ENCODE peak calls at places on chromosomes 16 and 17, in five cellular contexts. One of them, this sample, is unnamed.

GRCh38 chr17:1232786-1233185 is 37.5 kb upstream of the BHLHA9 start:
- DNase-seq in H1: no peak
- DNase-seq in mesendoderm: no peak
- DNase-seq in IMR-90: peak
- DNase-seq in neuronal stem cell: no peak
- DNase-seq in this sample: no peak

GRCh38 chr16:54361246-54361645 is 74.7 kb upstream of the IRX3 start:
- DNase-seq in IMR-90: no peak
- DNase-seq in mesendoderm: no peak
- DNase-seq in neuronal stem cell: no peak
- DNase-seq in H1: no peak
- DNase-seq in this sample: no peak

GRCh38 chr16:13397126-13397525 is 495.7 kb downstream of the SHISA9 start:
- DNase-seq in IMR-90: no peak
- DNase-seq in H1: no peak
- DNase-seq in neuronal stem cell: no peak
- DNase-seq in mesendoderm: peak
- DNase-seq in this sample: peak

GRCh38 chr17:56948491-56948890 is 12.4 kb downstream of the COIL start:
- DNase-seq in H1: no peak
- DNase-seq in mesendoderm: no peak
- DNase-seq in IMR-90: peak
- DNase-seq in neuronal stem cell: no peak
- DNase-seq in this sample: no peak

GRCh38 chr16:72493681-72494415 is 321.9 kb upstream of the PMFBP1 start:
- DNase-seq in IMR-90: peak
- DNase-seq in mesendoderm: no peak
- DNase-seq in H1: no peak
- DNase-seq in neuronal stem cell: no peak
- DNase-seq in this sample: no peak

GRCh38 chr17:14553847-14554246 is 253.0 kb downstream of the HS3ST3B1 start:
- DNase-seq in IMR-90: no peak
- DNase-seq in H1: no peak
- DNase-seq in neuronal stem cell: no peak
- DNase-seq in mesendoderm: peak
- DNase-seq in this sample: no peak

GRCh38 chr17:27551701-27552466 is 79.1 kb upstream of the LGALS9 start:
- DNase-seq in mesendoderm: peak
- DNase-seq in IMR-90: peak
- DNase-seq in neuronal stem cell: no peak
- DNase-seq in H1: no peak
- DNase-seq in this sample: peak

GRCh38 chr16:7209598-7209997 is 123.0 kb upstream of the RBFOX1 start:
- DNase-seq in mesendoderm: peak
- DNase-seq in neuronal stem cell: no peak
- DNase-seq in IMR-90: no peak
- DNase-seq in H1: no peak
- DNase-seq in this sample: no peak

GRCh38 chr16:69712914-69713581 is 13.3 kb downstream of the NQO1 start:
- DNase-seq in neuronal stem cell: no peak
- DNase-seq in mesendoderm: no peak
- DNase-seq in H1: peak
- DNase-seq in IMR-90: no peak
- DNase-seq in this sample: no peak

GRCh38 chr16:54817432-54817831 is 113.2 kb upstream of the IRX5 start:
- DNase-seq in H1: no peak
- DNase-seq in neuronal stem cell: no peak
- DNase-seq in IMR-90: no peak
- DNase-seq in mesendoderm: peak
- DNase-seq in this sample: peak

GRCh38 chr17:29571883-29572681 is 3.6 kb downstream of the TP53I13 start:
- DNase-seq in mesendoderm: no peak
- DNase-seq in IMR-90: no peak
- DNase-seq in neuronal stem cell: no peak
- DNase-seq in H1: no peak
- DNase-seq in this sample: peak

GRCh38 chr17:81851423-81851822 is 8.9 kb downstream of the P4HB start:
- DNase-seq in neuronal stem cell: no peak
- DNase-seq in IMR-90: no peak
- DNase-seq in mesendoderm: no peak
- DNase-seq in H1: no peak
- DNase-seq in this sample: no peak

GRCh38 chr17:2400474-2400866 is 390 bp downstream of the MNT start:
- DNase-seq in neuronal stem cell: peak
- DNase-seq in mesendoderm: peak
- DNase-seq in IMR-90: no peak
- DNase-seq in H1: peak
- DNase-seq in this sample: peak

GRCh38 chr16:54504372-54504771 is 217.8 kb upstream of the IRX3 start:
- DNase-seq in mesendoderm: peak
- DNase-seq in H1: no peak
- DNase-seq in IMR-90: no peak
- DNase-seq in neuronal stem cell: no peak
- DNase-seq in this sample: no peak

GRCh38 chr17:14297161-14297851 is 3.6 kb upstream of the HS3ST3B1 start:
- DNase-seq in neuronal stem cell: peak
- DNase-seq in mesendoderm: peak
- DNase-seq in IMR-90: no peak
- DNase-seq in H1: peak
- DNase-seq in this sample: peak

GRCh38 chr16:75109732-75110243 is 6.8 kb downstream of the LDHD start:
- DNase-seq in IMR-90: no peak
- DNase-seq in H1: no peak
- DNase-seq in mesendoderm: no peak
- DNase-seq in neuronal stem cell: no peak
- DNase-seq in this sample: peak

GRCh38 chr16:53752566-53752965 is 48.6 kb downstream of the FTO start:
- DNase-seq in neuronal stem cell: no peak
- DNase-seq in IMR-90: no peak
- DNase-seq in mesendoderm: no peak
- DNase-seq in H1: no peak
- DNase-seq in this sample: no peak

GRCh38 chr16:11621920-11622651 is 35.4 kb upstream of the LITAF start:
- DNase-seq in IMR-90: no peak
- DNase-seq in mesendoderm: no peak
- DNase-seq in neuronal stem cell: no peak
- DNase-seq in H1: no peak
- DNase-seq in this sample: no peak

GRCh38 chr16:57628008-57628781 is at the start of gene ADGRG1:
- DNase-seq in mesendoderm: peak
- DNase-seq in H1: peak
- DNase-seq in neuronal stem cell: peak
- DNase-seq in IMR-90: peak
- DNase-seq in this sample: peak

GRCh38 chr17:83042522-83043158 is 36.8 kb upstream of the METRNL start:
- DNase-seq in neuronal stem cell: no peak
- DNase-seq in IMR-90: no peak
- DNase-seq in H1: no peak
- DNase-seq in mesendoderm: no peak
- DNase-seq in this sample: no peak

GRCh38 chr16:10828851-10829331 is 10.3 kb upstream of the TVP23A start:
- DNase-seq in mesendoderm: no peak
- DNase-seq in neuronal stem cell: no peak
- DNase-seq in H1: peak
- DNase-seq in IMR-90: peak
- DNase-seq in this sample: no peak

GRCh38 chr16:851871-852270 is 51.3 kb upstream of the GNG13 start:
- DNase-seq in mesendoderm: no peak
- DNase-seq in neuronal stem cell: no peak
- DNase-seq in IMR-90: no peak
- DNase-seq in H1: no peak
- DNase-seq in this sample: no peak

GRCh38 chr17:76137351-76138233 is 3.5 kb downstream of the FOXJ1 start:
- DNase-seq in IMR-90: no peak
- DNase-seq in H1: peak
- DNase-seq in mesendoderm: no peak
- DNase-seq in neuronal stem cell: no peak
- DNase-seq in this sample: peak

GRCh38 chr16:68404736-68405345 is 43.5 kb downstream of the SMPD3 start:
- DNase-seq in H1: no peak
- DNase-seq in IMR-90: no peak
- DNase-seq in mesendoderm: no peak
- DNase-seq in neuronal stem cell: no peak
- DNase-seq in this sample: no peak

GRCh38 chr17:27466748-27467375 is 10.6 kb downstream of the KSR1 start:
- DNase-seq in IMR-90: no peak
- DNase-seq in neuronal stem cell: no peak
- DNase-seq in H1: no peak
- DNase-seq in mesendoderm: no peak
- DNase-seq in this sample: no peak

GRCh38 chr16:78292726-78293380 is 193.4 kb downstream of the WWOX start:
- DNase-seq in H1: no peak
- DNase-seq in mesendoderm: no peak
- DNase-seq in IMR-90: no peak
- DNase-seq in neuronal stem cell: no peak
- DNase-seq in this sample: no peak

GRCh38 chr17:63140255-63140654 is 174.2 kb downstream of the TANC2 start:
- DNase-seq in H1: no peak
- DNase-seq in mesendoderm: no peak
- DNase-seq in neuronal stem cell: no peak
- DNase-seq in IMR-90: peak
- DNase-seq in this sample: no peak

GRCh38 chr17:29251184-29251583 is 4.5 kb downstream of the CRYBA1 start:
- DNase-seq in neuronal stem cell: no peak
- DNase-seq in H1: no peak
- DNase-seq in mesendoderm: no peak
- DNase-seq in IMR-90: no peak
- DNase-seq in this sample: no peak

GRCh38 chr17:77427471-77427991 is 286.8 kb downstream of the SEC14L1 start:
- DNase-seq in H1: no peak
- DNase-seq in neuronal stem cell: no peak
- DNase-seq in IMR-90: peak
- DNase-seq in mesendoderm: no peak
- DNase-seq in this sample: no peak

GRCh38 chr16:4489030-4489429 is 12.8 kb downstream of the HMOX2 start:
- DNase-seq in H1: no peak
- DNase-seq in IMR-90: peak
- DNase-seq in mesendoderm: no peak
- DNase-seq in neuronal stem cell: no peak
- DNase-seq in this sample: no peak
- H3K4ac ChIP-seq in H1: no peak
- H3K4ac ChIP-seq in IMR-90: peak
- H3K4ac ChIP-seq in mesendoderm: no peak
- H3K4ac ChIP-seq in neuronal stem cell: no peak
- H3K4ac ChIP-seq in this sample: no peak

DNA sequence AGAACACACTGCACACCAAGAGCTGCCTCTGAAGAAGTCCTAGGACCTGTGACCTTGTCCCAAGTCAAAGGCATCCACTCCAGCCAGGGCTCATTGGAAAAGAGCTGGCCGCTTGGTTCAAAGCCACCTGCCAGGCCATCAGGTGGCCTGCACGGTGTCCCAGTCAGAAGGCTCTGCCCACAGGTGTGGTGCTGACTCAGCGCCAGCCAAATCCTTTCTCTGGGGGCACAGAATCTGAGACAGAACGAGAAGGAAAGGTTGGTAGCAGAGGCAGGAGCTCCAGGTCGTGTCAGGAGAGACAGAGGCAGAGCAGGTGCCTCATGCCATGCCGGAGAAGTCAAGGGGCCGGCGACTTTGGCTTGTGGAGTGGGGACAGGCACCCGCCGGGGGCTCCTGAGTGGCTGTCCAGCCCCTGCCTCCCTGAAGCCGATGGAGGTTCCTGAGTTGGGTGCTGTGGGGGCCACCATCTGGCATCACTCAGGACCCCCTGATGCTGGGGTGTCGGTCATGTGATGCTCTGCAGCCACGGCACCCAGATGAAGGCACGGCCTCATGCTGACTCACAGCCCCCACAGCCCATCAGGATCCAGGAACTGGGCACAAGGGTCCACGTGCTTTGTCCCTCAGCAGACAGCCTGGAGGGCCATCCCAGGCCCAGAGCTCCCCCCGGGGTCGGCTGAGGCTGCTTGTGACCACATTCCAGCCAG is 128.1 kb upstream of the FOXF1 start:
- DNase-seq in neuronal stem cell: no peak
- DNase-seq in mesendoderm: no peak
- DNase-seq in IMR-90: no peak
- DNase-seq in H1: no peak
- DNase-seq in this sample: no peak
- H3K4ac ChIP-seq in neuronal stem cell: no peak
- H3K4ac ChIP-seq in mesendoderm: no peak
- H3K4ac ChIP-seq in IMR-90: peak
- H3K4ac ChIP-seq in H1: no peak
- H3K4ac ChIP-seq in this sample: no peak

GRCh38 chr17:41537990-41538389 is 9.9 kb upstream of the KRT19 start:
- DNase-seq in neuronal stem cell: no peak
- DNase-seq in mesendoderm: no peak
- DNase-seq in IMR-90: peak
- DNase-seq in H1: no peak
- DNase-seq in this sample: no peak

GRCh38 chr17:41539071-41539492 is 11.0 kb upstream of the KRT19 start:
- DNase-seq in neuronal stem cell: no peak
- DNase-seq in mesendoderm: peak
- DNase-seq in H1: no peak
- DNase-seq in IMR-90: no peak
- DNase-seq in this sample: no peak

GRCh38 chr17:41536741-41537613 is 8.9 kb upstream of the KRT19 start:
- DNase-seq in H1: no peak
- DNase-seq in IMR-90: no peak
- DNase-seq in mesendoderm: no peak
- DNase-seq in neuronal stem cell: no peak
- DNase-seq in this sample: no peak

GRCh38 chr17:41538565-41538991 is 10.5 kb upstream of the KRT19 start:
- DNase-seq in IMR-90: peak
- DNase-seq in neuronal stem cell: no peak
- DNase-seq in H1: no peak
- DNase-seq in mesendoderm: peak
- DNase-seq in this sample: no peak

GRCh38 chr17:41537614-41537954 is 9.5 kb upstream of the KRT19 start:
- DNase-seq in H1: no peak
- DNase-seq in IMR-90: no peak
- DNase-seq in neuronal stem cell: no peak
- DNase-seq in mesendoderm: no peak
- DNase-seq in this sample: no peak
- H3K4ac ChIP-seq in H1: no peak
- H3K4ac ChIP-seq in IMR-90: peak
- H3K4ac ChIP-seq in neuronal stem cell: no peak
- H3K4ac ChIP-seq in mesendoderm: peak
- H3K4ac ChIP-seq in this sample: no peak

GRCh38 chr16:70740174-70740918 is 54.5 kb upstream of the MTSS2 start:
- DNase-seq in IMR-90: no peak
- DNase-seq in mesendoderm: no peak
- DNase-seq in H1: no peak
- DNase-seq in neuronal stem cell: no peak
- DNase-seq in this sample: no peak

GRCh38 chr16:70743791-70744190 is 57.2 kb downstream of the VAC14 start:
- DNase-seq in mesendoderm: no peak
- DNase-seq in neuronal stem cell: no peak
- DNase-seq in H1: no peak
- DNase-seq in IMR-90: no peak
- DNase-seq in this sample: no peak

GRCh38 chr16:70741779-70742125 is 55.9 kb upstream of the MTSS2 start:
- DNase-seq in neuronal stem cell: no peak
- DNase-seq in IMR-90: no peak
- DNase-seq in mesendoderm: no peak
- DNase-seq in H1: no peak
- DNase-seq in this sample: no peak

GRCh38 chr16:70739389-70739788 is 53.5 kb upstream of the MTSS2 start:
- DNase-seq in mesendoderm: no peak
- DNase-seq in IMR-90: no peak
- DNase-seq in H1: no peak
- DNase-seq in neuronal stem cell: no peak
- DNase-seq in this sample: no peak

GRCh38 chr16:70740919-70741778 is 55.3 kb upstream of the MTSS2 start:
- DNase-seq in neuronal stem cell: no peak
- DNase-seq in IMR-90: peak
- DNase-seq in H1: no peak
- DNase-seq in mesendoderm: no peak
- DNase-seq in this sample: no peak
- H3K4ac ChIP-seq in neuronal stem cell: no peak
- H3K4ac ChIP-seq in IMR-90: peak
- H3K4ac ChIP-seq in H1: no peak
- H3K4ac ChIP-seq in mesendoderm: no peak
- H3K4ac ChIP-seq in this sample: no peak